ENCODE peak calls at places on chromosomes 7 and 10, in eight cellular contexts. T is spleen, D is neural crest cell, J is GM10248, M is astrocyte of the cerebellum, E is glutamatergic neuron, Y is HT-29, R is EH. B is an unnamed sample.

GRCh38 chr7:2245883-2246679 is 4.1 kb downstream of the NUDT1 start:
- DNase-seq in T (no peak), D (no peak), J (no peak), M (no peak), E (no peak), Y (no peak), R (no peak), B (no peak)

GRCh38 chr10:127577376-127577775 is 28.3 kb downstream of the NPS start:
- DNase-seq in T (no peak), D (no peak), J (no peak), M (no peak), E (no peak), Y (peak; percentile 20), R (peak; percentile 11), B (no peak)

GRCh38 chr10:72525689-72526088 is 100.2 kb downstream of the MICU1 start:
- DNase-seq in T (no peak), D (no peak), J (no peak), M (no peak), E (no peak), Y (no peak), R (peak; percentile 45), B (no peak)

GRCh38 chr10:23530079-23530478 is 91.2 kb downstream of the OTUD1 start:
- DNase-seq in T (no peak), D (no peak), J (no peak), M (peak; percentile 1), E (no peak), Y (peak; percentile 25), R (peak; percentile 16), B (no peak)

GRCh38 chr7:3551536-3551935 is 250.5 kb downstream of the SDK1 start:
- DNase-seq in T (no peak), D (no peak), J (no peak), M (no peak), E (no peak), Y (no peak), R (no peak), B (no peak)

GRCh38 chr7:52297128-52297527 is 738.3 kb upstream of the POM121L12 start:
- DNase-seq in T (no peak), D (no peak), J (no peak), M (no peak), E (no peak), Y (no peak), R (no peak), B (no peak)

GRCh38 chr10:44287408-44287807 is 97.5 kb downstream of the CXCL12 start:
- DNase-seq in T (no peak), D (no peak), J (no peak), M (no peak), E (no peak), Y (no peak), R (no peak), B (no peak)

GRCh38 chr7:23207029-23207428 is 25.2 kb downstream of the NUP42 start:
- DNase-seq in T (no peak), D (no peak), J (no peak), M (no peak), E (no peak), Y (no peak), R (no peak), B (no peak)

GRCh38 chr7:42074079-42074478 is 162.9 kb downstream of the GLI3 start:
- DNase-seq in T (no peak), D (no peak), J (no peak), M (no peak), E (no peak), Y (no peak), R (no peak), B (no peak)

GRCh38 chr10:108597657-108598319 is 1325.5 kb downstream of the XPNPEP1 start:
- DNase-seq in T (no peak), D (no peak), J (no peak), M (no peak), E (no peak), Y (no peak), R (peak; percentile 45), B (no peak)

GRCh38 chr10:129718548-129719414 is 245.3 kb downstream of the EBF3 start:
- DNase-seq in T (peak; percentile 68), D (no peak), J (no peak), M (no peak), E (no peak), Y (no peak), R (no peak), B (no peak)

GRCh38 chr7:102119925-102120324 is 166.7 kb upstream of the SH2B2 start:
- DNase-seq in T (peak; percentile 20), D (no peak), J (no peak), M (no peak), E (no peak), Y (no peak), R (no peak), B (no peak)

GRCh38 chr7:28613262-28613661 is 200.9 kb downstream of the CREB5 start:
- DNase-seq in T (no peak), D (no peak), J (no peak), M (no peak), E (no peak), Y (peak; percentile 12), R (no peak), B (no peak)

GRCh38 chr7:76262683-76263402 is 39.6 kb upstream of the HSPB1 start:
- DNase-seq in T (no peak), D (peak; percentile 62), J (peak; percentile 61), M (peak; percentile 16), E (peak; percentile 80), Y (peak; percentile 87), R (peak; percentile 72), B (peak; percentile 87)

GRCh38 chr10:24723788-24724380 is at the start of gene ARHGAP21:
- DNase-seq in T (peak; percentile 89), D (peak; percentile 45), J (peak; percentile 70), M (no peak), E (peak; percentile 70), Y (peak; percentile 79), R (peak; percentile 82), B (peak; percentile 71)

GRCh38 chr10:53786236-53786635 is 1013.7 kb upstream of the MBL2 start:
- DNase-seq in T (no peak), D (no peak), J (no peak), M (no peak), E (no peak), Y (peak; percentile 26), R (no peak), B (peak; percentile 13)

GRCh38 chr7:63925626-63926460 is 72.8 kb upstream of the ZNF722 start:
- DNase-seq in T (peak; percentile 96), D (no peak), J (no peak), M (no peak), E (no peak), Y (no peak), R (no peak), B (peak; percentile 80)

GRCh38 chr10:63919576-63920279 is 398.5 kb downstream of the REEP3 start:
- DNase-seq in T (no peak), D (no peak), J (no peak), M (no peak), E (no peak), Y (no peak), R (no peak), B (no peak)

GRCh38 chr7:15441915-15442314 is 119.9 kb downstream of the AGMO start:
- DNase-seq in T (no peak), D (no peak), J (no peak), M (no peak), E (no peak), Y (no peak), R (no peak), B (no peak)

GRCh38 chr10:7788640-7789335 is 811 bp downstream of the ATP5F1C start:
- DNase-seq in T (no peak), D (peak; percentile 4), J (no peak), M (no peak), E (no peak), Y (peak; percentile 49), R (peak; percentile 22), B (no peak)

GRCh38 chr10:7410306-7410799 is 481 bp downstream of the SFMBT2 start:
- DNase-seq in T (peak; percentile 85), D (peak; percentile 18), J (peak; percentile 42), M (no peak), E (peak; percentile 43), Y (no peak), R (peak; percentile 5), B (peak; percentile 22)

GRCh38 chr10:31296754-31297153 is 22.3 kb upstream of the ZEB1 start:
- DNase-seq in T (no peak), D (no peak), J (no peak), M (no peak), E (no peak), Y (no peak), R (peak; percentile 36), B (no peak)

GRCh38 chr7:53350241-53350640 is 314.8 kb downstream of the POM121L12 start:
- DNase-seq in T (no peak), D (peak; percentile 64), J (no peak), M (no peak), E (peak; percentile 87), Y (peak; percentile 63), R (no peak), B (peak; percentile 76)

GRCh38 chr10:97332586-97333350 is 1.8 kb downstream of the FRAT2 start:
- DNase-seq in T (no peak), D (no peak), J (no peak), M (peak; percentile 53), E (no peak), Y (peak; percentile 78), R (peak; percentile 88), B (peak; percentile 25)

GRCh38 chr10:6301482-6302083 is 98.9 kb downstream of the PFKFB3 start:
- DNase-seq in T (no peak), D (no peak), J (no peak), M (no peak), E (no peak), Y (peak; percentile 35), R (no peak), B (no peak)

GRCh38 chr7:6416516-6417145 is 31.1 kb downstream of the DAGLB start:
- DNase-seq in T (no peak), D (no peak), J (no peak), M (no peak), E (no peak), Y (peak; percentile 60), R (no peak), B (no peak)

B was measured in BE2C.